ENCODE peak calls at places on chromosomes 4 and X, in seven cellular contexts. E is mesendoderm, K is IMR-90, J is mesenchymal stem cell, G is trophoblast cell, X is H1, Y is H9. V is an unnamed sample.

GRCh38 chrX:130552444-130553073 is 150.8 kb downstream of the RBMX2 start:
- DNase-seq in E (no peak), K (no peak), J (no peak), G (no peak), X (no peak), Y (no peak), V (no peak)

GRCh38 chrX:38940547-38940946 is 139.3 kb downstream of the MID1IP1 start:
- DNase-seq in E (no peak), K (peak), J (peak), G (peak), X (no peak), Y (no peak), V (no peak)

GRCh38 chrX:133297284-133297683 is 79.1 kb upstream of the TFDP3 start:
- DNase-seq in E (no peak), K (peak), J (peak), G (no peak), X (no peak), Y (no peak), V (no peak)

GRCh38 chr4:147633643-147634042 is 16.4 kb downstream of the TMEM184C start:
- DNase-seq in E (no peak), K (no peak), J (no peak), G (no peak), X (no peak), Y (no peak), V (no peak)

GRCh38 chr4:10048931-10049655 is 27.8 kb upstream of the SLC2A9 start:
- DNase-seq in E (peak), K (no peak), J (no peak), G (peak), X (no peak), Y (no peak), V (no peak)

GRCh38 chr4:16297003-16297402 is 70.7 kb upstream of the TAPT1 start:
- DNase-seq in E (no peak), K (no peak), J (peak), G (no peak), X (no peak), Y (no peak), V (no peak)

GRCh38 chrX:69010339-69010738 is 154.9 kb downstream of the PJA1 start:
- DNase-seq in E (no peak), K (no peak), J (no peak), G (no peak), X (peak), Y (no peak), V (no peak)

GRCh38 chr4:39825090-39825489 is 127.2 kb downstream of the UBE2K start:
- DNase-seq in E (no peak), K (no peak), J (no peak), G (no peak), X (no peak), Y (no peak), V (no peak)

GRCh38 chrX:103540145-103540544 is 20.9 kb upstream of the RAB40A start:
- DNase-seq in E (no peak), K (peak), J (peak), G (peak), X (no peak), Y (no peak), V (no peak)

GRCh38 chrX:72142094-72142843 is 10.6 kb upstream of the RTL5 start:
- DNase-seq in E (no peak), K (no peak), J (no peak), G (no peak), X (no peak), Y (no peak), V (peak)

GRCh38 chrX:65894138-65894537 is 145.7 kb downstream of the VSIG4 start:
- DNase-seq in E (no peak), K (no peak), J (no peak), G (no peak), X (no peak), Y (no peak), V (no peak)

GRCh38 chr4:41216294-41217019 is 2.1 kb upstream of the APBB2 start:
- DNase-seq in E (peak), K (peak), J (peak), G (peak), X (peak), Y (peak), V (peak)

GRCh38 chr4:147029296-147029695 is 83.6 kb upstream of the TTC29 start:
- DNase-seq in E (no peak), K (no peak), J (no peak), G (no peak), X (no peak), Y (no peak), V (no peak)

GRCh38 chr4:150130953-150131352 is 52.7 kb downstream of the DCLK2 start:
- DNase-seq in E (no peak), K (peak), J (no peak), G (no peak), X (no peak), Y (no peak), V (no peak)

GRCh38 chr4:32025840-32026459 is 1305.8 kb downstream of the PCDH7 start:
- DNase-seq in E (peak), K (no peak), J (peak), G (peak), X (no peak), Y (no peak), V (no peak)

GRCh38 chrX:103256651-103257050 is 1.7 kb upstream of the TCEAL8 start:
- DNase-seq in E (no peak), K (no peak), J (no peak), G (no peak), X (no peak), Y (no peak), V (no peak)

GRCh38 chr4:83855044-83855443 is 319.1 kb downstream of the GPAT3 start:
- DNase-seq in E (peak), K (peak), J (peak), G (peak), X (no peak), Y (no peak), V (no peak)

GRCh38 chr4:147714575-147715401 is 17.1 kb upstream of the ARHGAP10 start:
- DNase-seq in E (peak), K (peak), J (peak), G (peak), X (no peak), Y (no peak), V (no peak)

GRCh38 chrX:22699591-22700091 is 300.1 kb upstream of the DDX53 start:
- DNase-seq in E (peak), K (peak), J (peak), G (no peak), X (no peak), Y (no peak), V (no peak)

GRCh38 chrX:44155126-44155525 is 181.9 kb upstream of the NDP start:
- DNase-seq in E (no peak), K (no peak), J (no peak), G (no peak), X (no peak), Y (no peak), V (no peak)

GRCh38 chr4:185634066-185634652 is 98.9 kb upstream of the PDLIM3 start:
- DNase-seq in E (peak), K (peak), J (no peak), G (peak), X (no peak), Y (no peak), V (no peak)

GRCh38 chr4:132587626-132588025 is 561.5 kb upstream of the PCDH10 start:
- DNase-seq in E (no peak), K (no peak), J (no peak), G (no peak), X (no peak), Y (no peak), V (no peak)

GRCh38 chrX:20513185-20513584 is 246.5 kb upstream of the RPS6KA3 start:
- DNase-seq in E (no peak), K (no peak), J (peak), G (no peak), X (no peak), Y (no peak), V (no peak)

GRCh38 chr4:41410049-41410448 is 127.9 kb upstream of the LIMCH1 start:
- DNase-seq in E (no peak), K (peak), J (peak), G (peak), X (no peak), Y (no peak), V (no peak)

GRCh38 chr4:25446611-25447010 is 69.5 kb downstream of the ANAPC4 start:
- DNase-seq in E (no peak), K (no peak), J (no peak), G (no peak), X (no peak), Y (no peak), V (no peak)

GRCh38 chr4:38210396-38211114 is 250.4 kb downstream of the PTTG2 start:
- DNase-seq in E (peak), K (no peak), J (no peak), G (peak), X (no peak), Y (peak), V (no peak)

GRCh38 chr4:183571350-183572076 is 66.7 kb downstream of the ING2 start:
- DNase-seq in E (peak), K (peak), J (peak), G (peak), X (no peak), Y (no peak), V (no peak)

GRCh38 chr4:2423695-2424094 is 4.9 kb downstream of the CFAP99 start:
- DNase-seq in E (no peak), K (no peak), J (no peak), G (no peak), X (no peak), Y (no peak), V (no peak)

GRCh38 chrX:11509786-11510185 is 155.9 kb downstream of the ARHGAP6 start:
- DNase-seq in E (no peak), K (peak), J (peak), G (peak), X (no peak), Y (no peak), V (no peak)

GRCh38 chrX:19616959-19617358 is 101.7 kb upstream of the MAP3K15 start:
- DNase-seq in E (no peak), K (peak), J (no peak), G (peak), X (no peak), Y (no peak), V (no peak)

GRCh38 chr4:20019310-20020015 is 232.2 kb upstream of the SLIT2 start:
- DNase-seq in E (no peak), K (peak), J (no peak), G (no peak), X (no peak), Y (no peak), V (no peak)

GRCh38 chr4:99024481-99025275 is 29.2 kb downstream of the METAP1 start:
- DNase-seq in E (no peak), K (no peak), J (no peak), G (peak), X (no peak), Y (no peak), V (no peak)

GRCh38 chr4:5823542-5824211 is 69.2 kb downstream of the CRMP1 start:
- DNase-seq in E (no peak), K (no peak), J (no peak), G (no peak), X (no peak), Y (no peak), V (no peak)

GRCh38 chr4:142128529-142128928 is 492.1 kb downstream of the IL15 start:
- DNase-seq in E (no peak), K (peak), J (peak), G (no peak), X (no peak), Y (no peak), V (no peak)

GRCh38 chrX:106286053-106286650 is 118.0 kb downstream of the PWWP3B start:
- DNase-seq in E (peak), K (no peak), J (peak), G (peak), X (no peak), Y (no peak), V (no peak)

GRCh38 chr4:68388347-68388746 is 38.5 kb upstream of the YTHDC1 start:
- DNase-seq in E (no peak), K (no peak), J (no peak), G (no peak), X (no peak), Y (no peak), V (no peak)

GRCh38 chr4:126583509-126583908 is 1049.2 kb upstream of the INTU start:
- DNase-seq in E (peak), K (peak), J (peak), G (peak), X (peak), Y (peak), V (no peak)

GRCh38 chrX:57677132-57677858 is 2.8 kb downstream of the NLRP2B start:
- DNase-seq in E (no peak), K (no peak), J (no peak), G (no peak), X (no peak), Y (no peak), V (no peak)

DNA sequence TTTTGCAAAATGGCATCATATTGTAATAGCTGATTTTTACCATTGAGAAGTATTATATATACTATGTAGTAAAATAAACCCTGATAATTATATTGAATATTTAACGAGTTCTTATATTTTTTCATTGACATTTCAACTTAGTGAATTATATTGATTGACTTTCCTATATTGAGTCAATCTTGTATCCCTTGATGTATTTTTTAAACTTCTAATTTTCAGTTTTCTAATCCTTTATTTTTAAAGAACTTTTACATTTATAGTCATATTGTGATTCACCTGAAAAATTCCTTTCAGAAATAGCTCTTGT is 54.4 kb downstream of the CXCL1 start:
- DNase-seq in E (no peak), K (no peak), J (no peak), G (no peak), X (no peak), Y (no peak), V (no peak)
- H2AK5ac ChIP-seq in E (no peak), K (no peak), J (no peak), G (no peak), X (no peak), Y (no peak), V (no peak)

DNA sequence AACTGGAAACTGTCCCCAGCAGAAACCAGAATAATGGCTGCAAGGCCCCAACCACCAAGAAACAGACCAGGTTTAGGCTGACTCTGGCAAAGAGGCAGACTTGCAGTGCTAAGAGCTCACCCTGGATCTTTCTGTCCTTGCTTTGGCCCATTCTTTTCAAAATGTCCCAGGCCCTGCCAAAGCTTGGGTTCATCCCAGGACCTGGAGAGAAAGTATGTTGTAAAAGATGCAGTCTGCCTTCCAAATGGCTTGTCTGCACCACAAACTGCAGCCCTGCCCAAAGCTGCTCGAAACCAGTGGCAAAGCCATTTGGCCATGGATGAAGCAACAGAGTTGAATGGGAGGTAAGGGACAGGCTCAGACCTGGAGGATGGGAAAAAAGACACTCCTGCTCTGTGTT is 38.0 kb upstream of the LNX1 start:
- DNase-seq in E (no peak), K (no peak), J (no peak), G (no peak), X (no peak), Y (no peak), V (no peak)
- H2AK5ac ChIP-seq in E (no peak), K (no peak), J (no peak), G (no peak), X (no peak), Y (no peak), V (no peak)

GRCh38 chrX:2552621-2553297 is 52.0 kb upstream of the DHRSX start:
- DNase-seq in E (no peak), K (no peak), J (no peak), G (peak), X (no peak), Y (no peak), V (no peak)
- H2AK5ac ChIP-seq in E (no peak), K (no peak), J (no peak), G (no peak), X (no peak), Y (no peak), V (no peak)

DNA sequence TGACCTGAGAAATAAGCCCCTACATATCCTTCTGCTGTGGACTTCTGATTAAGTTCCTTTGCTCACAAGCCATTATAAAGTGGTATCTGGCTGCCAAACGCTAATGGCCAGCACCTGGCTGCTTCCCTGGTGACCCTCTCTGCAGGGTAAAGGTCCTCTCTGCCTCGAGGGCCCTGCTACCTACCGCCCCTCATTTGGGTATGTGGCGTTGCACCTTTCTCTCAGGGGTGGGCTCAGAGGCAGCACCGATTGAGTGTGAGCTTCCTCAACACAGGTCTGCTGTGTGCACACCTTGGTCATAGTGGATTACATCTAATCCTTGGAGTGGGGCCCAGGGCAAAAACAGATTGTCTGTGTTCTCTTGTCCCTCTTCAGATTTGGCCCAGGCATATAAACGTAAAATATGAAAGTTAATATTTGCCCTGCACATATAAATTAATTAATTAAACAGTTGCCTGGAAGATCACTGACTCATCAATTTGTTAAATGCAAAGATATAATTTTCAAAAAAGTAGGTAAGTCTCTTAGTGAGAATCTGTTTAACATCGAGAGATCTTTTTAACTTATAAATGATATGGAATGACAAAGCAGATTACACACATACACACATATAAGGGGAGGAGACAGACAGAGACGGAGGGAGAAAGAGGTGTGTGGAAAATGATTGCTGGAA is 174.5 kb upstream of the SMIM31 start:
- DNase-seq in E (no peak), K (no peak), J (no peak), G (no peak), X (no peak), Y (no peak), V (no peak)
- H2AK5ac ChIP-seq in E (no peak), K (no peak), J (no peak), G (no peak), X (no peak), Y (no peak), V (no peak)

GRCh38 chr4:85673540-85673939 is 198.6 kb downstream of the ARHGAP24 start:
- DNase-seq in E (no peak), K (no peak), J (no peak), G (no peak), X (no peak), Y (no peak), V (no peak)
- H2AK5ac ChIP-seq in E (no peak), K (no peak), J (no peak), G (no peak), X (no peak), Y (no peak), V (no peak)

DNA sequence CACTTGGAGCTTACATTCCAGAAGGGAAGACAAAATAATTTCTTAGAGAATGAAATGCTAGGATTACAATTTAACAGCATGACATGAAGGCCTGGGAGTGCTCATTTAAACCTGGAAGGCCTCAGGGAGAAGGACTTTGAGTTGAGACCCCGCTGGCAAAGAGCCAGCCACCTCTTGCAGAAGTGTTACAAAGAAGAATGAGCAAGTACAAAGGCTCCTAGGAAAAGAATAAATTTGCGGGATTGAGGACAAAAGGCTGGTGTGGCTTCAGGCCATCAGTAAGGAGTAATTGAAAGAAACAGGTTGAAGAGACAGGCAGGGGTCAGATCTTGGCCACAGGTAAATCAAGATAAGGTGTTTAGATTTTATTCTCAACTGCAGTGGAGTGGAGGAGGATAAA is 3.1 kb upstream of the ELOVL6 start:
- DNase-seq in E (peak), K (no peak), J (no peak), G (no peak), X (no peak), Y (no peak), V (no peak)
- H2AK5ac ChIP-seq in E (no peak), K (no peak), J (no peak), G (no peak), X (no peak), Y (no peak), V (no peak)

GRCh38 chr4:8690811-8691775 is 98.5 kb downstream of the CPZ start:
- DNase-seq in E (no peak), K (no peak), J (no peak), G (no peak), X (peak), Y (peak), V (no peak)
- H2AK5ac ChIP-seq in E (no peak), K (no peak), J (no peak), G (no peak), X (no peak), Y (no peak), V (peak)

GRCh38 chr4:143437476-143437875 is 76.0 kb upstream of the SMARCA5 start:
- DNase-seq in E (no peak), K (no peak), J (no peak), G (no peak), X (no peak), Y (no peak), V (no peak)
- H2AK5ac ChIP-seq in E (no peak), K (no peak), J (no peak), G (no peak), X (no peak), Y (no peak), V (no peak)

GRCh38 chr4:46946914-46947313 is 37.9 kb upstream of the COX7B2 start:
- DNase-seq in E (peak), K (peak), J (peak), G (peak), X (no peak), Y (no peak), V (no peak)
- H2AK5ac ChIP-seq in E (no peak), K (no peak), J (no peak), G (no peak), X (no peak), Y (no peak), V (no peak)

V was measured in neuronal stem cell.